ENCODE peak calls at places on chromosomes 5 and 9, in five cellular contexts. A, K, M, G and H are unnamed samples.

GRCh38 chr5:55004728-55005127 is 19.3 kb upstream of the GZMK start:
- DNase-seq in A (no peak), M (no peak), K (no peak), G (no peak), H (no peak)

GRCh38 chr9:70398145-70398556 is 16.3 kb downstream of the KLF9 start:
- DNase-seq in A (no peak), K (no peak), G (no peak), M (no peak), H (peak)

GRCh38 chr9:93167185-93167584 is 16.8 kb upstream of the WNK2 start:
- DNase-seq in G (no peak), A (no peak), K (no peak), M (no peak), H (no peak)

GRCh38 chr5:157361865-157362465 is 96.0 kb downstream of the CYFIP2 start:
- DNase-seq in A (no peak), M (no peak), G (no peak), K (no peak), H (no peak)

GRCh38 chr9:121156263-121156731 is 45.4 kb downstream of the RAB14 start:
- DNase-seq in K (peak), A (no peak), M (no peak), G (no peak), H (peak)

GRCh38 chr9:28050046-28050445 is 476.8 kb upstream of the C9orf72 start:
- DNase-seq in G (no peak), K (no peak), M (no peak), A (no peak), H (no peak)

GRCh38 chr9:124274228-124274627 is 16.5 kb downstream of the NEK6 start:
- DNase-seq in K (no peak), M (no peak), A (no peak), G (no peak), H (no peak)

GRCh38 chr5:61431923-61432620 is 100.0 kb downstream of the ZSWIM6 start:
- DNase-seq in K (no peak), M (no peak), G (no peak), A (no peak), H (no peak)

GRCh38 chr5:168669156-168669555 is 90.0 kb upstream of the PANK3 start:
- DNase-seq in K (no peak), M (no peak), A (no peak), G (no peak), H (no peak)

GRCh38 chr9:80874276-80874675 is 815.1 kb downstream of the TLE1 start:
- DNase-seq in G (no peak), M (no peak), K (no peak), A (no peak), H (no peak)

GRCh38 chr5:96896285-96896711 is 20.0 kb downstream of the ERAP2 start:
- DNase-seq in K (peak), A (no peak), G (no peak), M (no peak), H (peak)

GRCh38 chr9:70988551-70988950 is 132.9 kb downstream of the TRPM3 start:
- DNase-seq in A (no peak), K (no peak), G (no peak), M (no peak), H (no peak)

GRCh38 chr5:119036101-119036762 is 34.7 kb upstream of the DMXL1 start:
- DNase-seq in G (peak), A (peak), K (no peak), M (no peak), H (no peak)

GRCh38 chr5:979100-979817 is 29.3 kb upstream of the NKD2 start:
- DNase-seq in G (no peak), A (peak), M (no peak), K (no peak), H (no peak)

GRCh38 chr9:97388721-97389238 is 23.1 kb upstream of the TDRD7 start:
- DNase-seq in K (peak), G (no peak), A (no peak), M (no peak), H (no peak)

GRCh38 chr9:83219154-83219923 is 156.4 kb upstream of the RASEF start:
- DNase-seq in A (peak), G (peak), K (peak), M (peak), H (no peak)

GRCh38 chr5:40984884-40985283 is 75.6 kb downstream of the C7 start:
- DNase-seq in K (no peak), A (no peak), G (no peak), M (no peak), H (no peak)

GRCh38 chr5:6788956-6789649 is 75.9 kb downstream of the TENT4A start:
- DNase-seq in M (no peak), G (no peak), A (no peak), K (no peak), H (no peak)

GRCh38 chr9:22416692-22417060 is 29.9 kb upstream of the DMRTA1 start:
- DNase-seq in A (no peak), K (no peak), M (peak), G (no peak), H (no peak)

GRCh38 chr9:137968235-137968634 is 90.7 kb downstream of the CACNA1B start:
- DNase-seq in K (no peak), M (peak), A (peak), G (no peak), H (peak)

GRCh38 chr9:107633375-107633774 is 143.8 kb upstream of the KLF4 start:
- DNase-seq in M (no peak), G (no peak), K (no peak), A (no peak), H (no peak)

GRCh38 chr5:56048124-56048523 is 53.4 kb upstream of the IL6ST start:
- DNase-seq in G (no peak), M (no peak), K (no peak), A (no peak), H (no peak)

GRCh38 chr5:57841671-57842375 is 359.2 kb upstream of the ACTBL2 start:
- DNase-seq in K (no peak), G (peak), A (peak), M (peak), H (no peak)

GRCh38 chr9:134644715-134645606 is 3.4 kb downstream of the COL5A1 start:
- DNase-seq in K (no peak), G (no peak), M (peak), A (peak), H (no peak)

GRCh38 chr9:129242191-129242953 is 64.3 kb upstream of the IER5L start:
- DNase-seq in M (no peak), K (no peak), A (no peak), G (no peak), H (no peak)

GRCh38 chr5:175351126-175351525 is 92.9 kb downstream of the DRD1 start:
- DNase-seq in M (no peak), K (no peak), A (no peak), G (no peak), H (no peak)

GRCh38 chr5:81239613-81240012 is 6.5 kb downstream of the CKMT2 start:
- DNase-seq in G (no peak), M (no peak), A (no peak), K (no peak), H (no peak)

GRCh38 chr5:39755452-39755851 is 330.7 kb upstream of the DAB2 start:
- DNase-seq in G (no peak), A (no peak), M (no peak), K (no peak), H (no peak)

GRCh38 chr5:76082790-76083554 is at the start of gene SV2C:
- DNase-seq in A (peak), G (no peak), K (peak), M (peak), H (no peak)

GRCh38 chr5:72559866-72560766 is 52.9 kb upstream of the ZNF366 start:
- DNase-seq in A (no peak), G (no peak), K (no peak), M (no peak), H (no peak)

GRCh38 chr5:118327389-118327788 is 661.0 kb downstream of the DTWD2 start:
- DNase-seq in G (no peak), M (no peak), A (no peak), K (no peak), H (no peak)

GRCh38 chr9:104869801-104870200 is 58.2 kb downstream of the ABCA1 start:
- DNase-seq in K (no peak), A (no peak), M (no peak), G (no peak), H (no peak)

GRCh38 chr5:169650701-169651331 is 13.7 kb downstream of the DOCK2 start:
- DNase-seq in G (no peak), A (no peak), M (no peak), K (no peak), H (peak)

GRCh38 chr5:126359884-126360283 is 63.3 kb upstream of the GRAMD2B start:
- DNase-seq in K (peak), G (no peak), A (no peak), M (no peak), H (no peak)

GRCh38 chr5:9380108-9380507 is 165.8 kb downstream of the SEMA5A start:
- DNase-seq in A (peak), G (no peak), M (no peak), K (no peak), H (no peak)

GRCh38 chr5:149831492-149831891 is 101.4 kb downstream of the PPARGC1B start:
- DNase-seq in M (no peak), A (peak), G (no peak), K (no peak), H (no peak)

GRCh38 chr5:181170237-181170830 is 22.9 kb downstream of the OR2V2 start:
- DNase-seq in K (no peak), A (peak), M (peak), G (no peak), H (no peak)

GRCh38 chr5:181166812-181167733 is 19.7 kb downstream of the OR2V2 start:
- DNase-seq in M (no peak), G (no peak), A (no peak), K (no peak), H (peak)

GRCh38 chr5:181170996-181171395 is 23.6 kb downstream of the OR2V2 start:
- DNase-seq in A (no peak), G (no peak), K (no peak), M (no peak), H (no peak)

GRCh38 chr5:181168595-181169118 is 21.3 kb downstream of the OR2V2 start:
- DNase-seq in A (no peak), M (no peak), K (no peak), G (no peak), H (no peak)

DNA sequence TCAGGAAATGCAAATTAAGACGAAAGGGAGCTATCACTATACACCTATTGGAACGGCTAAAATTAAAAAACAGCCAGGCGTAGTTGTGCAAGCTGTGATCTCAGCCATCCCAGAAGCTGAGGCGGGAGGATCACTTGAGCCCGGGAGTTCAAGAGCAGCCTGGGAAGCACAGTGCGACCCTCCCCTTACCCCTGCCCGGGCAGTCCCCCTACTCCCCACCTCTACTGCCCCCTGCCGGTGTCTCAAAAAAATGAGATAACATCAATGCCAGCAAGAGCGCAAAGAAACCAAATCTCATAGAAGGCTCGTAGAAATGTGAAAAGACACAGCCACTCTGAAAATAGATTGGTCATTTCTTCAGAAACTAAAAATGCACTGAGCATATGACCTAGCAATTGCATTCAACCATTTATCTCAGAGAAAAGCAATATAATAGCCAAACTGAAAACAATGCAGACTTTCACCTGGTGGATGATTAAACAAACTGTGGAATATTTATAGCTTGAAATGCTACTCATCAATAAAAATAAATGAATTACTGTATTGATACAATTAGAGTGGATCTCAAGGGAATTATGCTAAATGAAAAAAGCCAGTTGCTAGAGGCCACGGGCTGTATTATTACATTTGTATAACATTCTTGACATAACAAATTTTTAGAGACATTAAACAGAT is 20.6 kb downstream of the OR2V2 start:
- DNase-seq in G (no peak), A (peak), M (peak), K (no peak), H (peak)
- TF ChIP-seq EZH2phosphoT487 in G (no peak), A (no peak), M (no peak), K (no peak), H (no peak)

GRCh38 chr5:80083115-80083890 is 48.2 kb downstream of the THBS4 start:
- DNase-seq in M (peak), G (peak), K (peak), A (peak), H (peak)
- H3K27ac ChIP-seq in M (no peak), G (no peak), K (no peak), A (peak), H (no peak)

GRCh38 chr5:65588694-65589093 is 25.6 kb downstream of the PPWD1 start:
- DNase-seq in G (no peak), A (no peak), K (no peak), M (no peak), H (no peak)
- TF ChIP-seq CTCF in G (no peak), A (peak), K (no peak), M (peak), H (peak)

DNA sequence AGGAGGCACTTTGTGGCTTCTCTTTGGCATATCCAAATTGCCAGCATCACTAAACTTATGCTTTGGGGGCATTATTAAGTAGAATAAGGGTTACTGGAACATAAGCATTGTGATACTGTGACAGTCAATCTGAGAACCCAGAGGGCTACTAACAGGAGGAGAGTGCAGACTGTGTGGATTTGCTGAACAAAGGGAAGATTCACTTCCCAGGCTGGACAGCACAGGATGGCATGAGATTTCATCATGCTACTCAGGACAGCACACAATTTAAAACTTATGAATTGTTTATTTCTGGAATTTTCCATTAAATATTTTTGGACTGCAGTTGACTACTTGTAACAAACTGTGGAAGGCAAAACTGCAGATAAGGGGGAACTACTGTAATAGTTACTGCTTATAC is 212.5 kb downstream of the TMC1 start:
- DNase-seq in G (no peak), K (no peak), M (no peak), A (no peak), H (no peak)
- TF ChIP-seq EZH2phosphoT487 in G (no peak), K (no peak), M (no peak), A (no peak), H (no peak)

GRCh38 chr5:84597904-84598303 is 213.2 kb upstream of the EDIL3 start:
- DNase-seq in K (no peak), A (no peak), M (no peak), G (no peak), H (no peak)
- H3K27ac ChIP-seq in K (no peak), A (no peak), M (peak), G (no peak), H (no peak)

GRCh38 chr5:33444542-33444941 is 3.8 kb downstream of the TARS1 start:
- DNase-seq in M (no peak), K (no peak), G (no peak), A (no peak), H (no peak)

GRCh38 chr5:33440482-33441240 is at the start of gene TARS1:
- DNase-seq in A (peak), K (peak), M (peak), G (peak), H (peak)

GRCh38 chr5:33438996-33439395 is 1.8 kb upstream of the TARS1 start:
- DNase-seq in K (no peak), M (no peak), A (no peak), G (no peak), H (no peak)

GRCh38 chr5:33441241-33441844 is 578 bp downstream of the TARS1 start:
- DNase-seq in G (peak), A (peak), M (peak), K (peak), H (peak)

GRCh38 chr5:33439905-33440481 is 772 bp upstream of the TARS1 start:
- DNase-seq in A (no peak), G (no peak), K (no peak), M (no peak), H (no peak)
- TF ChIP-seq CTCF in A (no peak), G (no peak), K (no peak), M (no peak), H (no peak)